ENCODE peak calls at places on chromosomes 2 and 18, in eight cellular contexts. One of them, this sample, is unnamed.

GRCh38 chr2:150466770-150467640 is 20.5 kb downstream of the RND3 start:
- DNase-seq in stimulated activated CD4-positive, alpha-beta T cell treated with anti-CD3 and anti-CD28 coated beads, Interleukin-4, amount 100 ng/mL, for 48 hours: no peak
- DNase-seq in D341Med: no peak
- DNase-seq in mesothelial cell of epicardium: no peak
- DNase-seq in SK-MEL-5: no peak
- DNase-seq in NCI-H748 treated with DMSO at 0.1 percent for 48 hours: no peak
- DNase-seq in heart left ventricle: no peak
- DNase-seq in NCI-H774: no peak
- DNase-seq in this sample: no peak

GRCh38 chr2:30040147-30040546 is 106.7 kb upstream of the YPEL5 start:
- DNase-seq in mesothelial cell of epicardium: no peak
- DNase-seq in D341Med: no peak
- DNase-seq in NCI-H774: no peak
- DNase-seq in stimulated activated CD4-positive, alpha-beta T cell treated with anti-CD3 and anti-CD28 coated beads, Interleukin-4, amount 100 ng/mL, for 48 hours: no peak
- DNase-seq in SK-MEL-5: peak
- DNase-seq in heart left ventricle: no peak
- DNase-seq in NCI-H748 treated with DMSO at 0.1 percent for 48 hours: no peak
- DNase-seq in this sample: no peak

GRCh38 chr18:78521136-78521535 is 458.5 kb upstream of the SALL3 start:
- DNase-seq in stimulated activated CD4-positive, alpha-beta T cell treated with anti-CD3 and anti-CD28 coated beads, Interleukin-4, amount 100 ng/mL, for 48 hours: no peak
- DNase-seq in SK-MEL-5: no peak
- DNase-seq in D341Med: no peak
- DNase-seq in NCI-H774: no peak
- DNase-seq in heart left ventricle: no peak
- DNase-seq in mesothelial cell of epicardium: no peak
- DNase-seq in NCI-H748 treated with DMSO at 0.1 percent for 48 hours: no peak
- DNase-seq in this sample: no peak

GRCh38 chr2:146764301-146764700 is 1080.5 kb upstream of the ACVR2A start:
- DNase-seq in mesothelial cell of epicardium: no peak
- DNase-seq in D341Med: no peak
- DNase-seq in NCI-H774: no peak
- DNase-seq in heart left ventricle: no peak
- DNase-seq in SK-MEL-5: no peak
- DNase-seq in stimulated activated CD4-positive, alpha-beta T cell treated with anti-CD3 and anti-CD28 coated beads, Interleukin-4, amount 100 ng/mL, for 48 hours: no peak
- DNase-seq in NCI-H748 treated with DMSO at 0.1 percent for 48 hours: no peak
- DNase-seq in this sample: no peak

GRCh38 chr2:120508581-120509041 is 162.7 kb downstream of the INHBB start:
- DNase-seq in D341Med: no peak
- DNase-seq in NCI-H748 treated with DMSO at 0.1 percent for 48 hours: no peak
- DNase-seq in NCI-H774: no peak
- DNase-seq in SK-MEL-5: no peak
- DNase-seq in heart left ventricle: no peak
- DNase-seq in mesothelial cell of epicardium: no peak
- DNase-seq in stimulated activated CD4-positive, alpha-beta T cell treated with anti-CD3 and anti-CD28 coated beads, Interleukin-4, amount 100 ng/mL, for 48 hours: no peak
- DNase-seq in this sample: no peak

GRCh38 chr2:223538920-223539440 is 63.2 kb downstream of the SCG2 start:
- DNase-seq in NCI-H774: peak
- DNase-seq in SK-MEL-5: no peak
- DNase-seq in D341Med: no peak
- DNase-seq in heart left ventricle: no peak
- DNase-seq in mesothelial cell of epicardium: no peak
- DNase-seq in stimulated activated CD4-positive, alpha-beta T cell treated with anti-CD3 and anti-CD28 coated beads, Interleukin-4, amount 100 ng/mL, for 48 hours: no peak
- DNase-seq in NCI-H748 treated with DMSO at 0.1 percent for 48 hours: peak
- DNase-seq in this sample: peak

GRCh38 chr2:65710356-65710755 is 278.0 kb upstream of the SPRED2 start:
- DNase-seq in NCI-H748 treated with DMSO at 0.1 percent for 48 hours: no peak
- DNase-seq in heart left ventricle: no peak
- DNase-seq in NCI-H774: no peak
- DNase-seq in D341Med: no peak
- DNase-seq in mesothelial cell of epicardium: no peak
- DNase-seq in stimulated activated CD4-positive, alpha-beta T cell treated with anti-CD3 and anti-CD28 coated beads, Interleukin-4, amount 100 ng/mL, for 48 hours: no peak
- DNase-seq in SK-MEL-5: no peak
- DNase-seq in this sample: no peak

GRCh38 chr2:240401308-240401707 is 34.2 kb upstream of the GPC1 start:
- DNase-seq in D341Med: peak
- DNase-seq in NCI-H774: no peak
- DNase-seq in NCI-H748 treated with DMSO at 0.1 percent for 48 hours: no peak
- DNase-seq in SK-MEL-5: no peak
- DNase-seq in heart left ventricle: no peak
- DNase-seq in stimulated activated CD4-positive, alpha-beta T cell treated with anti-CD3 and anti-CD28 coated beads, Interleukin-4, amount 100 ng/mL, for 48 hours: no peak
- DNase-seq in mesothelial cell of epicardium: no peak
- DNase-seq in this sample: no peak

GRCh38 chr18:37253424-37254255 is 312.0 kb downstream of the CELF4 start:
- DNase-seq in NCI-H748 treated with DMSO at 0.1 percent for 48 hours: no peak
- DNase-seq in stimulated activated CD4-positive, alpha-beta T cell treated with anti-CD3 and anti-CD28 coated beads, Interleukin-4, amount 100 ng/mL, for 48 hours: no peak
- DNase-seq in mesothelial cell of epicardium: peak
- DNase-seq in NCI-H774: peak
- DNase-seq in D341Med: peak
- DNase-seq in SK-MEL-5: peak
- DNase-seq in heart left ventricle: no peak
- DNase-seq in this sample: no peak

GRCh38 chr2:235049719-235050118 is 97.9 kb downstream of the SH3BP4 start:
- DNase-seq in SK-MEL-5: no peak
- DNase-seq in stimulated activated CD4-positive, alpha-beta T cell treated with anti-CD3 and anti-CD28 coated beads, Interleukin-4, amount 100 ng/mL, for 48 hours: no peak
- DNase-seq in mesothelial cell of epicardium: no peak
- DNase-seq in NCI-H748 treated with DMSO at 0.1 percent for 48 hours: no peak
- DNase-seq in D341Med: no peak
- DNase-seq in NCI-H774: no peak
- DNase-seq in heart left ventricle: no peak
- DNase-seq in this sample: no peak

GRCh38 chr2:70718736-70719135 is 49.3 kb downstream of the ADD2 start:
- DNase-seq in mesothelial cell of epicardium: no peak
- DNase-seq in SK-MEL-5: no peak
- DNase-seq in NCI-H774: no peak
- DNase-seq in D341Med: no peak
- DNase-seq in stimulated activated CD4-positive, alpha-beta T cell treated with anti-CD3 and anti-CD28 coated beads, Interleukin-4, amount 100 ng/mL, for 48 hours: no peak
- DNase-seq in heart left ventricle: no peak
- DNase-seq in NCI-H748 treated with DMSO at 0.1 percent for 48 hours: no peak
- DNase-seq in this sample: no peak

GRCh38 chr2:12714391-12715221 is 2.1 kb upstream of the TRIB2 start:
- DNase-seq in mesothelial cell of epicardium: no peak
- DNase-seq in NCI-H774: no peak
- DNase-seq in stimulated activated CD4-positive, alpha-beta T cell treated with anti-CD3 and anti-CD28 coated beads, Interleukin-4, amount 100 ng/mL, for 48 hours: no peak
- DNase-seq in heart left ventricle: no peak
- DNase-seq in SK-MEL-5: peak
- DNase-seq in D341Med: no peak
- DNase-seq in NCI-H748 treated with DMSO at 0.1 percent for 48 hours: no peak
- DNase-seq in this sample: no peak

GRCh38 chr2:53575606-53576360 is 191.8 kb upstream of the CHAC2 start:
- DNase-seq in mesothelial cell of epicardium: no peak
- DNase-seq in NCI-H774: peak
- DNase-seq in heart left ventricle: no peak
- DNase-seq in stimulated activated CD4-positive, alpha-beta T cell treated with anti-CD3 and anti-CD28 coated beads, Interleukin-4, amount 100 ng/mL, for 48 hours: no peak
- DNase-seq in NCI-H748 treated with DMSO at 0.1 percent for 48 hours: peak
- DNase-seq in SK-MEL-5: no peak
- DNase-seq in D341Med: peak
- DNase-seq in this sample: no peak

GRCh38 chr2:218230882-218231281 is 13.9 kb downstream of the ARPC2 start:
- DNase-seq in stimulated activated CD4-positive, alpha-beta T cell treated with anti-CD3 and anti-CD28 coated beads, Interleukin-4, amount 100 ng/mL, for 48 hours: no peak
- DNase-seq in heart left ventricle: no peak
- DNase-seq in SK-MEL-5: peak
- DNase-seq in NCI-H748 treated with DMSO at 0.1 percent for 48 hours: no peak
- DNase-seq in mesothelial cell of epicardium: no peak
- DNase-seq in NCI-H774: no peak
- DNase-seq in D341Med: peak
- DNase-seq in this sample: no peak

GRCh38 chr18:73461038-73461779 is 593.4 kb upstream of the NETO1 start:
- DNase-seq in heart left ventricle: no peak
- DNase-seq in SK-MEL-5: no peak
- DNase-seq in D341Med: no peak
- DNase-seq in NCI-H774: no peak
- DNase-seq in mesothelial cell of epicardium: no peak
- DNase-seq in NCI-H748 treated with DMSO at 0.1 percent for 48 hours: no peak
- DNase-seq in stimulated activated CD4-positive, alpha-beta T cell treated with anti-CD3 and anti-CD28 coated beads, Interleukin-4, amount 100 ng/mL, for 48 hours: no peak
- DNase-seq in this sample: no peak

GRCh38 chr2:154537024-154537423 is 161.5 kb upstream of the KCNJ3 start:
- DNase-seq in NCI-H748 treated with DMSO at 0.1 percent for 48 hours: no peak
- DNase-seq in mesothelial cell of epicardium: no peak
- DNase-seq in stimulated activated CD4-positive, alpha-beta T cell treated with anti-CD3 and anti-CD28 coated beads, Interleukin-4, amount 100 ng/mL, for 48 hours: no peak
- DNase-seq in SK-MEL-5: no peak
- DNase-seq in heart left ventricle: no peak
- DNase-seq in NCI-H774: no peak
- DNase-seq in D341Med: no peak
- DNase-seq in this sample: no peak

GRCh38 chr2:217419075-217419671 is 559.3 kb upstream of the TNP1 start:
- DNase-seq in stimulated activated CD4-positive, alpha-beta T cell treated with anti-CD3 and anti-CD28 coated beads, Interleukin-4, amount 100 ng/mL, for 48 hours: no peak
- DNase-seq in heart left ventricle: no peak
- DNase-seq in mesothelial cell of epicardium: no peak
- DNase-seq in NCI-H748 treated with DMSO at 0.1 percent for 48 hours: no peak
- DNase-seq in SK-MEL-5: no peak
- DNase-seq in D341Med: no peak
- DNase-seq in NCI-H774: no peak
- DNase-seq in this sample: no peak

GRCh38 chr2:26942543-26943295 is 27.7 kb upstream of the MAPRE3 start:
- DNase-seq in SK-MEL-5: peak
- DNase-seq in D341Med: peak
- DNase-seq in NCI-H774: peak
- DNase-seq in stimulated activated CD4-positive, alpha-beta T cell treated with anti-CD3 and anti-CD28 coated beads, Interleukin-4, amount 100 ng/mL, for 48 hours: peak
- DNase-seq in heart left ventricle: peak
- DNase-seq in NCI-H748 treated with DMSO at 0.1 percent for 48 hours: peak
- DNase-seq in mesothelial cell of epicardium: peak
- DNase-seq in this sample: peak

GRCh38 chr2:32775954-32776353 is 148.1 kb downstream of the TTC27 start:
- DNase-seq in heart left ventricle: no peak
- DNase-seq in mesothelial cell of epicardium: no peak
- DNase-seq in NCI-H748 treated with DMSO at 0.1 percent for 48 hours: no peak
- DNase-seq in NCI-H774: no peak
- DNase-seq in SK-MEL-5: no peak
- DNase-seq in D341Med: no peak
- DNase-seq in stimulated activated CD4-positive, alpha-beta T cell treated with anti-CD3 and anti-CD28 coated beads, Interleukin-4, amount 100 ng/mL, for 48 hours: no peak
- DNase-seq in this sample: no peak

GRCh38 chr2:11985817-11986566 is 239.6 kb downstream of the LPIN1 start:
- DNase-seq in SK-MEL-5: no peak
- DNase-seq in stimulated activated CD4-positive, alpha-beta T cell treated with anti-CD3 and anti-CD28 coated beads, Interleukin-4, amount 100 ng/mL, for 48 hours: no peak
- DNase-seq in D341Med: no peak
- DNase-seq in NCI-H774: no peak
- DNase-seq in NCI-H748 treated with DMSO at 0.1 percent for 48 hours: no peak
- DNase-seq in mesothelial cell of epicardium: no peak
- DNase-seq in heart left ventricle: no peak
- DNase-seq in this sample: no peak

GRCh38 chr18:35355140-35355618 is 11.0 kb upstream of the ZNF24 start:
- DNase-seq in D341Med: peak
- DNase-seq in heart left ventricle: peak
- DNase-seq in stimulated activated CD4-positive, alpha-beta T cell treated with anti-CD3 and anti-CD28 coated beads, Interleukin-4, amount 100 ng/mL, for 48 hours: peak
- DNase-seq in mesothelial cell of epicardium: no peak
- DNase-seq in SK-MEL-5: peak
- DNase-seq in NCI-H748 treated with DMSO at 0.1 percent for 48 hours: peak
- DNase-seq in NCI-H774: peak
- DNase-seq in this sample: peak

GRCh38 chr2:94869552-94870391 is 1.5 kb upstream of the TEKT4 start:
- DNase-seq in SK-MEL-5: no peak
- DNase-seq in mesothelial cell of epicardium: no peak
- DNase-seq in NCI-H748 treated with DMSO at 0.1 percent for 48 hours: no peak
- DNase-seq in stimulated activated CD4-positive, alpha-beta T cell treated with anti-CD3 and anti-CD28 coated beads, Interleukin-4, amount 100 ng/mL, for 48 hours: no peak
- DNase-seq in heart left ventricle: no peak
- DNase-seq in D341Med: no peak
- DNase-seq in NCI-H774: no peak
- DNase-seq in this sample: no peak

GRCh38 chr2:79630060-79630459 is 117.2 kb downstream of the CTNNA2 start:
- DNase-seq in heart left ventricle: no peak
- DNase-seq in NCI-H774: no peak
- DNase-seq in D341Med: no peak
- DNase-seq in mesothelial cell of epicardium: no peak
- DNase-seq in stimulated activated CD4-positive, alpha-beta T cell treated with anti-CD3 and anti-CD28 coated beads, Interleukin-4, amount 100 ng/mL, for 48 hours: no peak
- DNase-seq in SK-MEL-5: no peak
- DNase-seq in NCI-H748 treated with DMSO at 0.1 percent for 48 hours: no peak
- DNase-seq in this sample: no peak

GRCh38 chr2:41736105-41736567 is 311.7 kb upstream of the PKDCC start:
- DNase-seq in heart left ventricle: no peak
- DNase-seq in mesothelial cell of epicardium: no peak
- DNase-seq in NCI-H774: no peak
- DNase-seq in NCI-H748 treated with DMSO at 0.1 percent for 48 hours: no peak
- DNase-seq in SK-MEL-5: no peak
- DNase-seq in D341Med: no peak
- DNase-seq in stimulated activated CD4-positive, alpha-beta T cell treated with anti-CD3 and anti-CD28 coated beads, Interleukin-4, amount 100 ng/mL, for 48 hours: no peak
- DNase-seq in this sample: no peak

This sample was measured in NCI-H1694 treated with DMSO at 0.1 percent for 48 hours.